ENCODE peak calls at places on chromosome 13, in four cellular contexts. I is K562, S is HepG2, R is GM12878. C is an unnamed sample.

GRCh38 chr13:75226092-75226491 is 255.9 kb downstream of the TBC1D4 start:
- DNase-seq in R (no peak), S (no peak), I (peak), C (peak)

GRCh38 chr13:95924389-95924994 is 128.7 kb downstream of the UGGT2 start:
- DNase-seq in I (no peak), S (peak), R (no peak), C (no peak)

GRCh38 chr13:72431981-72432617 is 295.3 kb downstream of the MZT1 start:
- DNase-seq in I (no peak), S (no peak), R (no peak), C (no peak)

GRCh38 chr13:87057807-87058520 is 613.2 kb upstream of the SLITRK5 start:
- DNase-seq in R (no peak), I (no peak), S (no peak), C (no peak)

GRCh38 chr13:39016789-39017188 is 21.1 kb downstream of the PROSER1 start:
- DNase-seq in R (no peak), S (peak), I (peak), C (no peak)

GRCh38 chr13:110047511-110047910 is 259.4 kb downstream of the COL4A1 start:
- DNase-seq in S (no peak), R (no peak), I (no peak), C (no peak)

GRCh38 chr13:113192902-113193301 is 15.6 kb downstream of the PCID2 start:
- DNase-seq in S (no peak), R (no peak), I (no peak), C (no peak)

GRCh38 chr13:45500492-45501174 is 35.9 kb downstream of the COG3 start:
- DNase-seq in S (peak), I (no peak), R (no peak), C (no peak)

GRCh38 chr13:93549326-93549855 is 322.8 kb downstream of the GPC6 start:
- DNase-seq in I (no peak), S (no peak), R (no peak), C (no peak)

GRCh38 chr13:38702609-38703008 is 15.7 kb downstream of the FREM2 start:
- DNase-seq in R (no peak), S (no peak), I (no peak), C (no peak)

GRCh38 chr13:53137777-53138176 is 109.2 kb downstream of the OLFM4 start:
- DNase-seq in R (no peak), S (no peak), I (no peak), C (no peak)

GRCh38 chr13:112958127-112958989 is 10.7 kb upstream of the MCF2L start:
- DNase-seq in R (no peak), S (no peak), I (no peak), C (no peak)

DNA sequence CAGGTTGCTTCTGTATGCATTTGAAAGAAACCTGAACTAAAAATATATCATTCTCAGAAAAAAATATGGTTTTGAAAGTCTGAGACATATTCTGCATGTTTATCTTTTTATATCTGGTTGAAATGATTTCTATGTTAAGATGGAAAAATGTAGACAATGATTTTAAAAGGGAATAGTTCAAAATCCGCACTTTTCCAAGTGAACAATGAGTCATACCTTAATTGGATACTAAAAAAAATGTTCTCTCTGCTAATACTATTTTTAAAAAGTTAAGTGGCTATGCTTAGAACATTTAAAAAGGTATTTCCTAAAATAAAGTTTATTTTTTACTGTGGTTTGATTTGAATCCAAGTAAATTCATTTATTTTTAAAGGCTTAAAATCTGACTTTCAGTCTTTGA is 801.4 kb downstream of the SLITRK6 start:
- DNase-seq in S (no peak), R (no peak), I (no peak), C (no peak)
- TF ChIP-seq CBFB in S (no peak), R (no peak), I (no peak), C (no peak)

DNA sequence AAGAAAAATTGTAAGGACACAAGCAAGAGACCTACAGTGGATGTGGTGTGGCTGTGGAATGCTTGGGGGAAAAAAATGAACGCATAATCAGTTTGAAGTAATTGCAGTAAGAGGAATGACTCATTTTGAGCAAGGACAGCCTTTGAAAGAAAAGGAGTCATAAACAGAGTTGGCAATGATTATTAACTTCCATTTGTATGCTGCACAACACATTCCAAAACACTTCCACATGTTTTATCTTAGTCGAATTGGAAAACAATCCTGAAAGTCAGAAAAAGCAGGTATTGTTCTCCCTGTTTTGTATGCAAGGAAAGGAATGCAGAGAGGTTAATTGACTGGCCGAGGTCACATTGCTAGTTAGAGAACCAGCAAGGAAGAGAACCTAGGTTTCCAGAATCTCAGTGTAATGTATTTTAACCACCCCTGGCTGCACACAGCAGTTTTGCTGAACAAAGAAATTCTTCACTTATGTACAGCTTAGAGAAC is 630.0 kb upstream of the MIR17HG start:
- DNase-seq in R (no peak), I (no peak), S (no peak), C (no peak)
- TF ChIP-seq CBFB in R (no peak), I (no peak), S (no peak), C (no peak)

GRCh38 chr13:78827471-78827870 is 168.5 kb upstream of the OBI1 start:
- DNase-seq in S (no peak), I (no peak), R (no peak), C (no peak)
- TF ChIP-seq CBFB in S (no peak), I (no peak), R (no peak), C (no peak)

DNA sequence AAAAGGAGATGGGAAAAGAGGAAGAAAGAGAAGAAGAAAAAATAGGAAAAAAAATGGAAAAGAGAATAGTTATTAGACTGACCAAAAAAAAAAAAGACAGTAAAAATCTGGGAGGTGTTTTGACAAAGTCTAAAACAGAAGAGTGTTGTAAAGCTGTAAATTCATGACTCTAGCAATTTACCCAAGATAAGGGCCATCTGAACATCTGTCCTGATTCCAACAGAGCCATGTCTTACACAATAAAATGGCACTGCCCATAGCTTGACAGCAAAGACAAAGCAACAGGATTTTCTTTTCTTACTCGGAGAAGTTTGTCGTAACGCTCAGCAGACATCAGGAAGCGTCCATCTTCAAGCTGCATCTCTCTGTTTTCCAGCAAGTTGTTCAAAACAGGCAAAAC is 69.8 kb downstream of the VWA8 start:
- DNase-seq in R (no peak), I (no peak), S (no peak), C (no peak)
- TF ChIP-seq CBFB in R (no peak), I (no peak), S (no peak), C (no peak)

DNA sequence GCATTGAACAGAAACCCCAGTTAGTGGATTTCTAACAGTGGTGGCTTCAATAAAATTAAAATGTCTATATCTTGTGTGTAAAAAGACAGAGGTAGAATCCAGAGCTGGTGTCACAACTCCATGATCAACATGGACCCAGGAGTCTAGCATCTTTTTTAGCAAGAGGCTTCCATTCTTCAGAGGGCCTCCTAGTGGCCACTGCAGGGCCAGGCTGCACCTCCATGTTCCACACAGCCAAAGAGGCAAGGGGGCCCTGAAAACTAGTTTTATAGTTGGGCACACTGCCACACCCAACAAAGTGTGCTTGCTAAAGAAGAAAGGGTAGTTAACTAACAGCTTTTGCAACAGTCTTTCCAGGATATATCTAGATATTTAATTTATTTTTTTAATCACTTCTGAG is 12.9 kb downstream of the N4BP2L1 start:
- DNase-seq in R (no peak), S (no peak), I (peak), C (peak)
- TF ChIP-seq CBFB in R (no peak), S (no peak), I (no peak), C (no peak)

DNA sequence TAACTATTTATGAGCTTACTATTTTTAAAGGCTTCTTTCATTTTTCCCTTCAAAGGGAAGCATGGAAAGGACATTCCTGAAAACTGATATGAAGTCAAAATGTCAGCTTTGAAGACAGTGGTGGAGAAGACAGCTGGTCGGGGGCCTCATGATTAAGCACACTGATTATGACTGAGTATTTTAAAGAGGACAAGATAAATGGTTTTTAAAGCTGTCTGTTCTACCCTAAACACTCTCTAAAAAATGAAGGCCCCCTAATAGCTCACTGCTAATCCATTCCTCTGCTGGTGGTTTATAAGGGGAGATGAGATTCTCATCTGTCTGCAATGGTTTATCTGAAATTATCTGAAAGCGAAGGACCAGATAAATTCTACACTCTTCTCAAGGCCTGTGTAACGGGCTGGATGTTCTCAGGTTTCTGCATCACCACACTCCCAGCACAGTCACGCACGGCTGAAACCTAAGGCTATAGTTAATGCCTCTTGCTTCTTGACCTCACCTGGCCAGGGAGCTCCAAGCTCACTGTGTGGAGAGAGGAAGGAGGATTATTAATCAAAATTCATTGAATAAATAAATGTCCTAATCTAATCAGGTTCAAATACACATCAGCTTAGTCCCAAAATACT is 86.9 kb upstream of the DOCK9 start:
- DNase-seq in I (no peak), R (no peak), S (no peak), C (no peak)
- TF ChIP-seq CBFB in I (no peak), R (no peak), S (no peak), C (no peak)

GRCh38 chr13:21399741-21400140 is 59.4 kb downstream of the ZDHHC20 start:
- DNase-seq in S (no peak), I (no peak), R (no peak), C (no peak)

DNA sequence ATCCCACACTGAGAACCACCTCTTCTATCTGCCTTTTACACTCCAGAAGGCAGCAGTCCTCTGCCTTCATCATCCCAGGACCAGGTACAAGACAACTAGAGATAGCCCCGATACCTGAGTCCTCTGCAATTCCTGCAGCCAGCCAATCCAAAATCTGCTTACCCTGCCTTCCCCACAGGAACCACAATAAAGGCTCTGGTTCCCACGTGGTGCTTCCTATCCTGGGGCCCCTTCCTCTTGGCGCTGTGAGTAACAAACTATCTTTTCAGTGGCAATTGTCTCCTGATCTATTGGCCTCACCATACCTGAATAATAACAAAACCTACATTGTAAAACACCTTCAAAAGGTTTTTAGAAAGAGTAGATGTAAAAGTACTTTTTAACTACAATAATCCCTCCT is 63.1 kb downstream of the ZDHHC20 start:
- DNase-seq in S (no peak), I (no peak), R (no peak), C (no peak)
- TF ChIP-seq CBFB in S (no peak), I (no peak), R (no peak), C (no peak)

C was measured in WTC11.